ENCODE peak calls at places on chromosomes 16 and 17, in ten cellular contexts. One of them, this sample, is unnamed.

GRCh38 chr17:62628845-62629555 is 1.5 kb downstream of the MRC2 start:
- DNase-seq in left ventricle myocardium inferior: no peak
- DNase-seq in ascending aorta: no peak
- DNase-seq in IMR-90: peak; percentile 53
- DNase-seq in GM23248: peak; percentile 76
- DNase-seq in tibial nerve: no peak
- DNase-seq in heart left ventricle: peak; percentile 47
- DNase-seq in stomach: no peak
- DNase-seq in naive thymus-derived CD4-positive, alpha-beta T cell: no peak
- DNase-seq in right cardiac atrium: peak; percentile 74
- DNase-seq in this sample: no peak

GRCh38 chr16:76345093-76345735 is 68.0 kb downstream of the CNTNAP4 start:
- DNase-seq in left ventricle myocardium inferior: peak; percentile 43
- DNase-seq in ascending aorta: no peak
- DNase-seq in IMR-90: no peak
- DNase-seq in GM23248: peak; percentile 0
- DNase-seq in tibial nerve: no peak
- DNase-seq in heart left ventricle: peak; percentile 68
- DNase-seq in stomach: no peak
- DNase-seq in naive thymus-derived CD4-positive, alpha-beta T cell: no peak
- DNase-seq in right cardiac atrium: peak; percentile 77
- DNase-seq in this sample: no peak

GRCh38 chr17:16929757-16930520 is 42.0 kb downstream of the TNFRSF13B start:
- DNase-seq in left ventricle myocardium inferior: peak; percentile 6
- DNase-seq in ascending aorta: no peak
- DNase-seq in IMR-90: no peak
- DNase-seq in GM23248: no peak
- DNase-seq in tibial nerve: no peak
- DNase-seq in heart left ventricle: no peak
- DNase-seq in stomach: no peak
- DNase-seq in naive thymus-derived CD4-positive, alpha-beta T cell: no peak
- DNase-seq in right cardiac atrium: no peak
- DNase-seq in this sample: no peak

GRCh38 chr17:64006361-64007088 is 8.4 kb downstream of the PRR29 start:
- DNase-seq in left ventricle myocardium inferior: peak; percentile 75
- DNase-seq in ascending aorta: no peak
- DNase-seq in IMR-90: no peak
- DNase-seq in GM23248: no peak
- DNase-seq in tibial nerve: no peak
- DNase-seq in heart left ventricle: peak; percentile 89
- DNase-seq in stomach: no peak
- DNase-seq in naive thymus-derived CD4-positive, alpha-beta T cell: no peak
- DNase-seq in right cardiac atrium: peak; percentile 82
- DNase-seq in this sample: no peak

GRCh38 chr16:84332975-84333684 is 35.2 kb upstream of the ATP2C2 start:
- DNase-seq in left ventricle myocardium inferior: no peak
- DNase-seq in ascending aorta: no peak
- DNase-seq in IMR-90: no peak
- DNase-seq in GM23248: no peak
- DNase-seq in tibial nerve: no peak
- DNase-seq in heart left ventricle: no peak
- DNase-seq in stomach: peak; percentile 75
- DNase-seq in naive thymus-derived CD4-positive, alpha-beta T cell: no peak
- DNase-seq in right cardiac atrium: no peak
- DNase-seq in this sample: no peak

GRCh38 chr17:64008830-64009229 is 10.7 kb downstream of the PRR29 start:
- DNase-seq in left ventricle myocardium inferior: no peak
- DNase-seq in ascending aorta: no peak
- DNase-seq in IMR-90: no peak
- DNase-seq in GM23248: no peak
- DNase-seq in tibial nerve: no peak
- DNase-seq in heart left ventricle: no peak
- DNase-seq in stomach: no peak
- DNase-seq in naive thymus-derived CD4-positive, alpha-beta T cell: no peak
- DNase-seq in right cardiac atrium: no peak
- DNase-seq in this sample: no peak

GRCh38 chr16:67967956-67968439 is 439 bp downstream of the SLC12A4 start:
- DNase-seq in left ventricle myocardium inferior: peak; percentile 64
- DNase-seq in ascending aorta: no peak
- DNase-seq in IMR-90: peak; percentile 25
- DNase-seq in GM23248: peak; percentile 79
- DNase-seq in tibial nerve: no peak
- DNase-seq in heart left ventricle: no peak
- DNase-seq in stomach: peak; percentile 43
- DNase-seq in naive thymus-derived CD4-positive, alpha-beta T cell: peak; percentile 20
- DNase-seq in right cardiac atrium: peak; percentile 72
- DNase-seq in this sample: no peak

GRCh38 chr17:27345141-27345904 is 51.4 kb downstream of the WSB1 start:
- DNase-seq in left ventricle myocardium inferior: no peak
- DNase-seq in ascending aorta: no peak
- DNase-seq in IMR-90: peak; percentile 28
- DNase-seq in GM23248: no peak
- DNase-seq in tibial nerve: no peak
- DNase-seq in heart left ventricle: no peak
- DNase-seq in stomach: no peak
- DNase-seq in naive thymus-derived CD4-positive, alpha-beta T cell: no peak
- DNase-seq in right cardiac atrium: no peak
- DNase-seq in this sample: peak; percentile 70

GRCh38 chr16:59545666-59546065 is 811.5 kb upstream of the GOT2 start:
- DNase-seq in left ventricle myocardium inferior: no peak
- DNase-seq in ascending aorta: no peak
- DNase-seq in IMR-90: no peak
- DNase-seq in GM23248: no peak
- DNase-seq in tibial nerve: no peak
- DNase-seq in heart left ventricle: no peak
- DNase-seq in stomach: no peak
- DNase-seq in naive thymus-derived CD4-positive, alpha-beta T cell: no peak
- DNase-seq in right cardiac atrium: no peak
- DNase-seq in this sample: no peak

GRCh38 chr17:44024853-44025252 is 10.1 kb upstream of the TMEM101 start:
- DNase-seq in left ventricle myocardium inferior: no peak
- DNase-seq in ascending aorta: no peak
- DNase-seq in IMR-90: no peak
- DNase-seq in GM23248: no peak
- DNase-seq in tibial nerve: no peak
- DNase-seq in heart left ventricle: no peak
- DNase-seq in stomach: no peak
- DNase-seq in naive thymus-derived CD4-positive, alpha-beta T cell: no peak
- DNase-seq in right cardiac atrium: no peak
- DNase-seq in this sample: no peak

GRCh38 chr17:77427471-77427991 is 286.8 kb downstream of the SEC14L1 start:
- DNase-seq in left ventricle myocardium inferior: peak; percentile 66
- DNase-seq in ascending aorta: no peak
- DNase-seq in IMR-90: peak; percentile 89
- DNase-seq in GM23248: peak; percentile 94
- DNase-seq in tibial nerve: no peak
- DNase-seq in heart left ventricle: peak; percentile 84
- DNase-seq in stomach: no peak
- DNase-seq in naive thymus-derived CD4-positive, alpha-beta T cell: no peak
- DNase-seq in right cardiac atrium: peak; percentile 75
- DNase-seq in this sample: no peak

GRCh38 chr16:25014500-25015147 is 545 bp downstream of the ARHGAP17 start:
- DNase-seq in left ventricle myocardium inferior: peak; percentile 56
- DNase-seq in ascending aorta: no peak
- DNase-seq in IMR-90: peak; percentile 48
- DNase-seq in GM23248: peak; percentile 75
- DNase-seq in tibial nerve: no peak
- DNase-seq in heart left ventricle: peak; percentile 61
- DNase-seq in stomach: peak; percentile 45
- DNase-seq in naive thymus-derived CD4-positive, alpha-beta T cell: no peak
- DNase-seq in right cardiac atrium: peak; percentile 55
- DNase-seq in this sample: peak; percentile 59

GRCh38 chr17:35898283-35899070 is 18.3 kb upstream of the CCL5 start:
- DNase-seq in left ventricle myocardium inferior: peak; percentile 28
- DNase-seq in ascending aorta: no peak
- DNase-seq in IMR-90: no peak
- DNase-seq in GM23248: no peak
- DNase-seq in tibial nerve: no peak
- DNase-seq in heart left ventricle: peak; percentile 53
- DNase-seq in stomach: peak; percentile 88
- DNase-seq in naive thymus-derived CD4-positive, alpha-beta T cell: no peak
- DNase-seq in right cardiac atrium: no peak
- DNase-seq in this sample: no peak

GRCh38 chr17:6387442-6387841 is 47.5 kb downstream of the AIPL1 start:
- DNase-seq in left ventricle myocardium inferior: no peak
- DNase-seq in ascending aorta: no peak
- DNase-seq in IMR-90: no peak
- DNase-seq in GM23248: no peak
- DNase-seq in tibial nerve: no peak
- DNase-seq in heart left ventricle: no peak
- DNase-seq in stomach: no peak
- DNase-seq in naive thymus-derived CD4-positive, alpha-beta T cell: no peak
- DNase-seq in right cardiac atrium: no peak
- DNase-seq in this sample: no peak

GRCh38 chr16:65845466-65846209 is 520.9 kb upstream of the CDH5 start:
- DNase-seq in left ventricle myocardium inferior: no peak
- DNase-seq in ascending aorta: no peak
- DNase-seq in IMR-90: peak; percentile 1
- DNase-seq in GM23248: peak; percentile 70
- DNase-seq in tibial nerve: no peak
- DNase-seq in heart left ventricle: no peak
- DNase-seq in stomach: no peak
- DNase-seq in naive thymus-derived CD4-positive, alpha-beta T cell: no peak
- DNase-seq in right cardiac atrium: no peak
- DNase-seq in this sample: no peak

GRCh38 chr16:86494039-86494564 is 16.2 kb upstream of the FOXF1 start:
- DNase-seq in left ventricle myocardium inferior: no peak
- DNase-seq in ascending aorta: no peak
- DNase-seq in IMR-90: no peak
- DNase-seq in GM23248: no peak
- DNase-seq in tibial nerve: no peak
- DNase-seq in heart left ventricle: no peak
- DNase-seq in stomach: no peak
- DNase-seq in naive thymus-derived CD4-positive, alpha-beta T cell: no peak
- DNase-seq in right cardiac atrium: no peak
- DNase-seq in this sample: no peak

GRCh38 chr17:27522028-27522639 is 65.9 kb downstream of the KSR1 start:
- DNase-seq in left ventricle myocardium inferior: no peak
- DNase-seq in ascending aorta: no peak
- DNase-seq in IMR-90: no peak
- DNase-seq in GM23248: no peak
- DNase-seq in tibial nerve: no peak
- DNase-seq in heart left ventricle: no peak
- DNase-seq in stomach: no peak
- DNase-seq in naive thymus-derived CD4-positive, alpha-beta T cell: no peak
- DNase-seq in right cardiac atrium: no peak
- DNase-seq in this sample: no peak

GRCh38 chr17:18187816-18188761 is 4.5 kb downstream of the ALKBH5 start:
- DNase-seq in left ventricle myocardium inferior: peak; percentile 29
- DNase-seq in ascending aorta: no peak
- DNase-seq in IMR-90: peak; percentile 23
- DNase-seq in GM23248: peak; percentile 88
- DNase-seq in tibial nerve: no peak
- DNase-seq in heart left ventricle: peak; percentile 52
- DNase-seq in stomach: no peak
- DNase-seq in naive thymus-derived CD4-positive, alpha-beta T cell: no peak
- DNase-seq in right cardiac atrium: no peak
- DNase-seq in this sample: no peak

GRCh38 chr17:35912942-35913341 is 17.6 kb downstream of the RDM1 start:
- DNase-seq in left ventricle myocardium inferior: no peak
- DNase-seq in ascending aorta: no peak
- DNase-seq in IMR-90: no peak
- DNase-seq in GM23248: no peak
- DNase-seq in tibial nerve: no peak
- DNase-seq in heart left ventricle: no peak
- DNase-seq in stomach: no peak
- DNase-seq in naive thymus-derived CD4-positive, alpha-beta T cell: no peak
- DNase-seq in right cardiac atrium: no peak
- DNase-seq in this sample: no peak

GRCh38 chr17:32277284-32277683 is 11.7 kb downstream of the RHBDL3 start:
- DNase-seq in left ventricle myocardium inferior: no peak
- DNase-seq in ascending aorta: no peak
- DNase-seq in IMR-90: peak; percentile 61
- DNase-seq in GM23248: peak; percentile 64
- DNase-seq in tibial nerve: no peak
- DNase-seq in heart left ventricle: no peak
- DNase-seq in stomach: no peak
- DNase-seq in naive thymus-derived CD4-positive, alpha-beta T cell: no peak
- DNase-seq in right cardiac atrium: no peak
- DNase-seq in this sample: no peak

GRCh38 chr17:72445055-72445991 is 324.5 kb downstream of the SOX9 start:
- DNase-seq in left ventricle myocardium inferior: no peak
- DNase-seq in ascending aorta: no peak
- DNase-seq in IMR-90: no peak
- DNase-seq in GM23248: no peak
- DNase-seq in tibial nerve: no peak
- DNase-seq in heart left ventricle: no peak
- DNase-seq in stomach: peak; percentile 58
- DNase-seq in naive thymus-derived CD4-positive, alpha-beta T cell: no peak
- DNase-seq in right cardiac atrium: no peak
- DNase-seq in this sample: peak; percentile 10

GRCh38 chr17:29630630-29631193 is 8.0 kb upstream of the CORO6 start:
- DNase-seq in left ventricle myocardium inferior: no peak
- DNase-seq in ascending aorta: no peak
- DNase-seq in IMR-90: no peak
- DNase-seq in GM23248: no peak
- DNase-seq in tibial nerve: no peak
- DNase-seq in heart left ventricle: no peak
- DNase-seq in stomach: no peak
- DNase-seq in naive thymus-derived CD4-positive, alpha-beta T cell: no peak
- DNase-seq in right cardiac atrium: no peak
- DNase-seq in this sample: no peak
- H3K27ac ChIP-seq in left ventricle myocardium inferior: no peak overlapping the region
- H3K27ac ChIP-seq in ascending aorta: no peak overlapping the region
- H3K27ac ChIP-seq in IMR-90: no peak overlapping the region
- H3K27ac ChIP-seq in GM23248: no peak overlapping the region
- H3K27ac ChIP-seq in tibial nerve: no peak overlapping the region
- H3K27ac ChIP-seq in heart left ventricle: no peak overlapping the region
- H3K27ac ChIP-seq in stomach: no peak overlapping the region
- H3K27ac ChIP-seq in naive thymus-derived CD4-positive, alpha-beta T cell: no peak overlapping the region
- H3K27ac ChIP-seq in right cardiac atrium: no peak overlapping the region
- H3K27ac ChIP-seq in this sample: no peak overlapping the region

GRCh38 chr16:3618782-3619166 is 7.4 kb upstream of the SLX4 start:
- DNase-seq in left ventricle myocardium inferior: no peak
- DNase-seq in ascending aorta: no peak
- DNase-seq in IMR-90: no peak
- DNase-seq in GM23248: peak; percentile 10
- DNase-seq in tibial nerve: no peak
- DNase-seq in heart left ventricle: no peak
- DNase-seq in stomach: peak; percentile 24
- DNase-seq in naive thymus-derived CD4-positive, alpha-beta T cell: no peak
- DNase-seq in right cardiac atrium: no peak
- DNase-seq in this sample: no peak
- H3K27ac ChIP-seq in left ventricle myocardium inferior: no peak overlapping the region
- H3K27ac ChIP-seq in ascending aorta: no peak overlapping the region
- H3K27ac ChIP-seq in IMR-90: no peak overlapping the region
- H3K27ac ChIP-seq in GM23248: no peak overlapping the region
- H3K27ac ChIP-seq in tibial nerve: no peak overlapping the region
- H3K27ac ChIP-seq in heart left ventricle: no peak overlapping the region
- H3K27ac ChIP-seq in stomach: no peak overlapping the region
- H3K27ac ChIP-seq in naive thymus-derived CD4-positive, alpha-beta T cell: no peak overlapping the region
- H3K27ac ChIP-seq in right cardiac atrium: no peak overlapping the region
- H3K27ac ChIP-seq in this sample: no peak overlapping the region

GRCh38 chr17:78609198-78609597 is 32.0 kb upstream of the DNAH17 start:
- DNase-seq in left ventricle myocardium inferior: no peak
- DNase-seq in ascending aorta: no peak
- DNase-seq in IMR-90: no peak
- DNase-seq in GM23248: no peak
- DNase-seq in tibial nerve: no peak
- DNase-seq in heart left ventricle: peak; percentile 24
- DNase-seq in stomach: no peak
- DNase-seq in naive thymus-derived CD4-positive, alpha-beta T cell: no peak
- DNase-seq in right cardiac atrium: no peak
- DNase-seq in this sample: no peak
- H3K27ac ChIP-seq in left ventricle myocardium inferior: peak overlapping the region; percentile 36
- H3K27ac ChIP-seq in ascending aorta: peak overlapping the region; percentile 50
- H3K27ac ChIP-seq in IMR-90: no peak overlapping the region
- H3K27ac ChIP-seq in GM23248: no peak overlapping the region
- H3K27ac ChIP-seq in tibial nerve: no peak overlapping the region
- H3K27ac ChIP-seq in heart left ventricle: peak overlapping the region; percentile 16
- H3K27ac ChIP-seq in stomach: no peak overlapping the region
- H3K27ac ChIP-seq in naive thymus-derived CD4-positive, alpha-beta T cell: no peak overlapping the region
- H3K27ac ChIP-seq in right cardiac atrium: no peak overlapping the region
- H3K27ac ChIP-seq in this sample: no peak overlapping the region

GRCh38 chr17:42114118-42114517 is 1.6 kb upstream of the DHX58 start:
- DNase-seq in left ventricle myocardium inferior: no peak
- DNase-seq in ascending aorta: no peak
- DNase-seq in IMR-90: no peak
- DNase-seq in GM23248: no peak
- DNase-seq in tibial nerve: no peak
- DNase-seq in heart left ventricle: no peak
- DNase-seq in stomach: no peak
- DNase-seq in naive thymus-derived CD4-positive, alpha-beta T cell: no peak
- DNase-seq in right cardiac atrium: no peak
- DNase-seq in this sample: no peak
- H3K27ac ChIP-seq in left ventricle myocardium inferior: no peak overlapping the region
- H3K27ac ChIP-seq in ascending aorta: no peak overlapping the region
- H3K27ac ChIP-seq in IMR-90: no peak overlapping the region
- H3K27ac ChIP-seq in GM23248: no peak overlapping the region
- H3K27ac ChIP-seq in tibial nerve: no peak overlapping the region
- H3K27ac ChIP-seq in heart left ventricle: no peak overlapping the region
- H3K27ac ChIP-seq in stomach: no peak overlapping the region
- H3K27ac ChIP-seq in naive thymus-derived CD4-positive, alpha-beta T cell: no peak overlapping the region
- H3K27ac ChIP-seq in right cardiac atrium: no peak overlapping the region
- H3K27ac ChIP-seq in this sample: no peak overlapping the region